ENCODE peak calls at places on chromosomes 12 and 14, in five cellular contexts. C is substantia nigra; B is HEK293T; N is naive thymus-derived CD8-positive, alpha-beta T cell; I is activated effector memory CD4-positive, alpha-beta T cell treated with anti-CD3 and anti-CD28 coated beads, Interleukin-2, amount 50 U/mL, for 16 hours. K is an unnamed sample.

GRCh38 chr12:1741154-1741949 is 50.5 kb downstream of the ADIPOR2 start:
- DNase-seq in C (no peak), B (no peak), N (no peak), I (no peak), K (no peak)

GRCh38 chr12:53054112-53054878 is 4.4 kb downstream of the TNS2 start:
- DNase-seq in C (peak; percentile 94), B (peak; percentile 95), N (peak; percentile 90), I (peak; percentile 97), K (peak; percentile 93)

GRCh38 chr12:6644903-6645302 is 2.3 kb downstream of the ACRBP start:
- DNase-seq in C (peak; percentile 8), B (no peak), N (no peak), I (no peak), K (no peak)

GRCh38 chr14:105368910-105369652 is 29.3 kb upstream of the TEX22 start:
- DNase-seq in C (no peak), B (no peak), N (no peak), I (no peak), K (no peak)

GRCh38 chr12:495466-495865 is 35.7 kb downstream of the B4GALNT3 start:
- DNase-seq in C (no peak), B (no peak), N (no peak), I (no peak), K (no peak)

GRCh38 chr12:56995930-56996496 is 10.3 kb downstream of the ZBTB39 start:
- DNase-seq in C (no peak), B (no peak), N (no peak), I (no peak), K (no peak)

GRCh38 chr12:80778005-80778541 is 61.4 kb downstream of the MYF5 start:
- DNase-seq in C (peak; percentile 1), B (peak; percentile 50), N (no peak), I (no peak), K (no peak)

GRCh38 chr12:8527250-8528130 is 13.2 kb downstream of the CLEC4E start:
- DNase-seq in C (no peak), B (no peak), N (no peak), I (no peak), K (no peak)

GRCh38 chr12:989751-990278 is 1.2 kb upstream of the ERC1 start:
- DNase-seq in C (peak; percentile 6), B (peak; percentile 51), N (no peak), I (no peak), K (no peak)

GRCh38 chr12:64478661-64479060 is 26.7 kb downstream of the TBK1 start:
- DNase-seq in C (no peak), B (no peak), N (no peak), I (no peak), K (no peak)

GRCh38 chr12:125186471-125187147 is 121.4 kb downstream of the AACS start:
- DNase-seq in C (no peak), B (peak; percentile 31), N (no peak), I (no peak), K (no peak)

GRCh38 chr12:88308825-88309224 is 166.7 kb downstream of the TMTC3 start:
- DNase-seq in C (no peak), B (no peak), N (no peak), I (no peak), K (no peak)

GRCh38 chr14:65073605-65074201 is 28.6 kb downstream of the MAX start:
- DNase-seq in C (no peak), B (no peak), N (no peak), I (no peak), K (no peak)

GRCh38 chr14:101408077-101408831 is 153.0 kb upstream of the DIO3 start:
- DNase-seq in C (no peak), B (no peak), N (no peak), I (no peak), K (no peak)

GRCh38 chr12:70982991-70983390 is 62.5 kb upstream of the PTPRR start:
- DNase-seq in C (no peak), B (no peak), N (no peak), I (no peak), K (no peak)

GRCh38 chr14:56899829-56900228 is 89.5 kb upstream of the OTX2 start:
- DNase-seq in C (no peak), B (no peak), N (no peak), I (no peak), K (no peak)

GRCh38 chr12:113658030-113658655 is 186.5 kb upstream of the LHX5 start:
- DNase-seq in C (no peak), B (no peak), N (no peak), I (no peak), K (no peak)

GRCh38 chr12:81114241-81114640 is 36.4 kb downstream of the ACSS3 start:
- DNase-seq in C (no peak), B (no peak), N (no peak), I (no peak), K (no peak)

GRCh38 chr14:52355016-52355430 is 40.9 kb downstream of the PTGER2 start:
- DNase-seq in C (no peak), B (no peak), N (no peak), I (no peak), K (no peak)

GRCh38 chr12:101697197-101697929 is at the start of gene CHPT1:
- DNase-seq in C (peak; percentile 46), B (peak; percentile 65), N (peak; percentile 30), I (peak; percentile 85), K (peak; percentile 55)

GRCh38 chr14:55160989-55161388 is 30.4 kb downstream of the DLGAP5 start:
- DNase-seq in C (no peak), B (no peak), N (no peak), I (no peak), K (no peak)

GRCh38 chr12:93884794-93885460 is 207.8 kb downstream of the CRADD start:
- DNase-seq in C (no peak), B (no peak), N (no peak), I (no peak), K (no peak)

GRCh38 chr14:61598980-61599379 is 96.3 kb upstream of the HIF1A start:
- DNase-seq in C (no peak), B (no peak), N (no peak), I (no peak), K (no peak)

GRCh38 chr12:68560823-68561422 is 49.8 kb upstream of the RAP1B start:
- DNase-seq in C (no peak), B (no peak), N (no peak), I (no peak), K (no peak)

GRCh38 chr12:5511644-5512584 is 80.0 kb downstream of the NTF3 start:
- DNase-seq in C (no peak), B (peak; percentile 17), N (no peak), I (no peak), K (no peak)

GRCh38 chr12:112456029-112456428 is 37.3 kb downstream of the PTPN11 start:
- DNase-seq in C (peak; percentile 1), B (no peak), N (no peak), I (no peak), K (no peak)

GRCh38 chr12:65280306-65280705 is 1.8 kb downstream of the MSRB3 start:
- DNase-seq in C (no peak), B (no peak), N (no peak), I (no peak), K (no peak)

GRCh38 chr14:86739761-86740160 is 1209.8 kb downstream of the FLRT2 start:
- DNase-seq in C (no peak), B (no peak), N (no peak), I (no peak), K (no peak)

GRCh38 chr12:127760996-127761395 is 506.0 kb upstream of the TMEM132C start:
- DNase-seq in C (no peak), B (no peak), N (no peak), I (no peak), K (no peak)

GRCh38 chr12:103379670-103380069 is 116.1 kb downstream of the C12orf42 start:
- DNase-seq in C (no peak), B (no peak), N (no peak), I (no peak), K (no peak)

GRCh38 chr14:24133730-24134129 is 2.3 kb upstream of the PSME1 start:
- DNase-seq in C (no peak), B (no peak), N (no peak), I (no peak), K (no peak)

GRCh38 chr14:71319646-71320045 is 412.4 kb downstream of the PCNX1 start:
- DNase-seq in C (no peak), B (peak; percentile 39), N (no peak), I (no peak), K (no peak)